ENCODE peak calls at places on chromosome 12, in eight cellular contexts. O is IMR-90; V is astrocyte; P is SK-N-MC; Y is neural progenitor cell; Q is CD8-positive, alpha-beta T cell; J is effector memory CD4-positive, alpha-beta T cell; E is lung. N is an unnamed sample.

GRCh38 chr12:30594509-30594908 is 101.2 kb downstream of the IPO8 start:
- DNase-seq in P (no peak), E (no peak), Y (no peak), O (no peak), Q (no peak), J (no peak), V (peak; percentile 46), N (no peak)

GRCh38 chr12:121218588-121219352 is 8.8 kb downstream of the P2RX4 start:
- DNase-seq in E (no peak), P (no peak), O (no peak), Y (no peak), Q (no peak), V (no peak), J (no peak), N (no peak)

GRCh38 chr12:116647802-116648201 is 88.6 kb downstream of the MAP1LC3B2 start:
- DNase-seq in P (no peak), O (no peak), Y (no peak), J (no peak), E (no peak), V (no peak), Q (no peak), N (no peak)

GRCh38 chr12:108839011-108839889 is 18.1 kb downstream of the SSH1 start:
- DNase-seq in J (no peak), Y (no peak), V (peak; percentile 82), O (peak; percentile 58), Q (no peak), E (no peak), P (no peak), N (peak; percentile 97)

GRCh38 chr12:68977335-68977734 is 44.4 kb upstream of the CPM start:
- DNase-seq in E (no peak), Q (no peak), Y (no peak), J (no peak), V (no peak), O (no peak), P (no peak), N (no peak)

GRCh38 chr12:126493366-126494108 is 1428.3 kb downstream of the AACS start:
- DNase-seq in Q (no peak), P (no peak), E (no peak), Y (no peak), V (peak; percentile 42), O (no peak), J (no peak), N (no peak)

GRCh38 chr12:75587340-75588106 is 76.1 kb upstream of the KRR1 start:
- DNase-seq in Q (no peak), J (no peak), O (peak; percentile 52), P (no peak), V (peak; percentile 31), E (no peak), Y (no peak), N (no peak)

GRCh38 chr12:101018540-101018939 is 191.5 kb downstream of the SLC5A8 start:
- DNase-seq in V (peak; percentile 99), J (no peak), E (no peak), Y (no peak), P (no peak), O (peak; percentile 91), Q (no peak), N (peak; percentile 59)

GRCh38 chr12:48021485-48022179 is 17.4 kb upstream of the COL2A1 start:
- DNase-seq in E (peak; percentile 53), P (no peak), Q (no peak), Y (peak; percentile 60), O (no peak), J (no peak), V (no peak), N (peak; percentile 86)

GRCh38 chr12:6539276-6540134 is 5.2 kb downstream of the GAPDH start:
- DNase-seq in Y (peak; percentile 41), J (no peak), O (peak; percentile 38), E (no peak), P (no peak), V (no peak), Q (no peak), N (no peak)

GRCh38 chr12:132476421-132476820 is 13.5 kb upstream of the FBRSL1 start:
- DNase-seq in Y (no peak), P (no peak), O (no peak), V (no peak), Q (no peak), J (no peak), E (no peak), N (no peak)
- H3K27ac ChIP-seq in Y (no peak overlapping the region), P (no peak overlapping the region), O (no peak overlapping the region), V (no peak overlapping the region), Q (no peak overlapping the region), J (no peak overlapping the region), E (no peak overlapping the region), N (no peak overlapping the region)

GRCh38 chr12:125492354-125493270 is 427.4 kb downstream of the AACS start:
- DNase-seq in J (no peak), Y (no peak), O (no peak), V (no peak), P (no peak), E (no peak), Q (no peak), N (no peak)
- H3K36me3 ChIP-seq in J (no peaks in the 10 kb centered on the region), Y (no peaks in the 10 kb centered on the region), O (no peaks in the 10 kb centered on the region), V (no peaks in the 10 kb centered on the region), P (peaks cover 23% of the 10 kb centered on the region), E (no peaks in the 10 kb centered on the region), Q (no peaks in the 10 kb centered on the region), N (no peaks in the 10 kb centered on the region)

DNA sequence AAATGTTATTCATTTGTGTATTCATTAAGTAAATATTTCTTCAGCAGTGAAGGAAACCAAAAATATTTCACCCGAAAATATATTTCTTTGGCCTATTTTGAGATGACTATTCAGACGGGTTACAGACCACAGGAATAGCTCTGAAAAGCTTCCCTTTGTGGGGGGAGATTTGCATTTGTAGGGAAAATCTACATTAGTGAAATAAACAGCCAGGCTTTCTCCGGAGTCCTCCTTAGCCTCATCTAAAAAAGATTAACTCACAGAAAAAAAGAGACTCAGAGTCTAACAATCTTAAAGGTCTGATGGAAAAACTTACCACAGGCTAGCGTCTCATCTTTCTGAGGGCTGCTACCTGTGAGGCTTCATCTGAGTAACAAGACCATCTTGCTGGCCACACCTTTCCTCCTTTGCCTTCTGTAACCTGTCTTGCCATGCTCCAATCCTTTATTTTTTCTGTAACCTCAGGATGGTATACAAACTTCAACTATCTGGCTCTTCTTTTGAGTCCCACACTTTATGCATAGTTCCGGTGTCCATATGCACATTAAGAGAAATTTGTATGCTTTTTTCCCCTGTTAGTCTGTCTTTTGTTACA is 100.7 kb downstream of the CNTN1 start:
- DNase-seq in P (no peak), Q (no peak), O (no peak), Y (no peak), J (no peak), E (no peak), V (no peak), N (no peak)
- H3K27ac ChIP-seq in P (no peak overlapping the region), Q (no peak overlapping the region), O (no peak overlapping the region), Y (no peak overlapping the region), J (no peak overlapping the region), E (no peak overlapping the region), V (no peak overlapping the region), N (no peak overlapping the region)

DNA sequence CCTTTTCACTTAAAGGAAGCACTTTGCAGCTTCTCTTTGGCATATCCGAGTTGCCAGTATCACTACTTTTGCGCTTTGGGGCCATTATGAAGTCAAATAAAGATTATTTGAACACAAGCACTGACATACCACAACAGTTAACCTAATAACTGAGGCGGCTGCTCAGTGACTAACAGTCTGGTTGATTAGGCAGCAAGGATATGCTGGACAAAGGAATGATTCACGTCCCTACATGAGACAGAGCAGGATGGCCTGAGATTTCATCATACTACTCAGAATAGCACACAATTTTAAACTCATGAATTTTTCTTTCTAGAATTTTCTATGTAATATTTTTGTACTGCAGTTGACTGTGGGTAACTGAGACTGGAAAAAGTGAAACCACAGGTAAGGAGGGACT is 56.9 kb upstream of the E2F7 start:
- DNase-seq in P (no peak), V (peak; percentile 98), E (no peak), O (peak; percentile 97), J (no peak), Y (no peak), Q (no peak), N (peak; percentile 79)
- H3K36me3 ChIP-seq in P (no peaks in the 10 kb centered on the region), V (no peaks in the 10 kb centered on the region), E (no peaks in the 10 kb centered on the region), O (no peaks in the 10 kb centered on the region), J (no peaks in the 10 kb centered on the region), Y (no peaks in the 10 kb centered on the region), Q (no peaks in the 10 kb centered on the region), N (no peaks in the 10 kb centered on the region)

DNA sequence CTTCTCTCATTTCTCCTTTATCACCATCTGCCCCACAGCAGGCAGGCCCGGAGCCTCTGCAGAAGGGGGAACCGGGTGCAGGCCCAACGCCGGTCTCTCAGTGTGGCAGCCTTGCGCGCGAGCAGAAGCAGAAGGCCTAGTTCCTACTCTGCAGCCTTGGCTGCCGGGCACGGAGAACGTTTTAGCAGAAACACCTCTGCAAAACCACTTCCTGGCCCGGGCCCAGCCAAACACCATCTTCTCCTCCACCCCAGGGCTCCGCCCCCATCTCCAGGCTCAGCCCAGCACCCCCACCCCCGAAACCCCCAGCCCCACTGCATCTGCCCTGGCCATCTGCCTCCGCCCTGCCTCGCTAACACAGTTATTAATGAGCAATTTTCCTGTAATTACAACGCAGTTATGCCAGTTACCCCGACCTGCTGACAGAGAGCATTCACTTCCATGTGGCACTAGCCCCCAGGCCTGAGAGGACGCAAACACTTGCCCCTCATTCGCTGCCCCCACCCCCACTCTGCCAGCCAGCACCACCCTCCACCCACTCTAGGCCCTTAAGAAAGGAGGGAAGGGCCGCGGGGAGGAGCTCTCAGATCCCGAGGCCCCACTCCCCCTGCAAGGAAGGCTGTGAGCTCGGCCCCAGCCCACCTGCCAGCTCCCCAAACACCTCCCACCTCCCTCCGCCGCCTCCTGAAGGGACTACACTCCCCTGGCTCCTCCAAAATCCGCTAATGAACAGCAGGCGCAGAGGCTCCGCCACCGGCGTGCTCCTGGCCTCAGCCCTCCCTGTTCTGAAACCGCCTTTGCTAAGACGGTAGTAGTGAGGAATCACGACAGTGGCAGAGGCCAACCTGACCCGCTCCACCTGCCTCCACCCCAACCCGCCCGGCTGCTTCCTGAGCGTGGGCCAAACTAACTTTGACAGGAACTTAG is 44.7 kb upstream of the FBRSL1 start:
- DNase-seq in V (no peak), Q (peak; percentile 70), E (peak; percentile 43), J (peak; percentile 44), Y (peak; percentile 69), O (no peak), P (no peak), N (no peak)
- H3K27ac ChIP-seq in V (no peak overlapping the region), Q (peak overlapping the region; percentile 91), E (peak overlapping the region; percentile 50), J (peak overlapping the region; percentile 80), Y (peak overlapping the region; percentile 71), O (no peak overlapping the region), P (peak overlapping the region; percentile 81), N (no peak overlapping the region)

GRCh38 chr12:14756331-14757143 is 46.7 kb downstream of the WBP11 start:
- DNase-seq in Q (no peak), P (no peak), Y (peak; percentile 73), V (no peak), E (no peak), J (no peak), O (no peak), N (no peak)
- H3K36me3 ChIP-seq in Q (no peaks in the 10 kb centered on the region), P (no peaks in the 10 kb centered on the region), Y (no peaks in the 10 kb centered on the region), V (no peaks in the 10 kb centered on the region), E (no peaks in the 10 kb centered on the region), J (peaks cover 4% of the 10 kb centered on the region), O (no peaks in the 10 kb centered on the region), N (peaks cover under 1% of the 10 kb centered on the region)

DNA sequence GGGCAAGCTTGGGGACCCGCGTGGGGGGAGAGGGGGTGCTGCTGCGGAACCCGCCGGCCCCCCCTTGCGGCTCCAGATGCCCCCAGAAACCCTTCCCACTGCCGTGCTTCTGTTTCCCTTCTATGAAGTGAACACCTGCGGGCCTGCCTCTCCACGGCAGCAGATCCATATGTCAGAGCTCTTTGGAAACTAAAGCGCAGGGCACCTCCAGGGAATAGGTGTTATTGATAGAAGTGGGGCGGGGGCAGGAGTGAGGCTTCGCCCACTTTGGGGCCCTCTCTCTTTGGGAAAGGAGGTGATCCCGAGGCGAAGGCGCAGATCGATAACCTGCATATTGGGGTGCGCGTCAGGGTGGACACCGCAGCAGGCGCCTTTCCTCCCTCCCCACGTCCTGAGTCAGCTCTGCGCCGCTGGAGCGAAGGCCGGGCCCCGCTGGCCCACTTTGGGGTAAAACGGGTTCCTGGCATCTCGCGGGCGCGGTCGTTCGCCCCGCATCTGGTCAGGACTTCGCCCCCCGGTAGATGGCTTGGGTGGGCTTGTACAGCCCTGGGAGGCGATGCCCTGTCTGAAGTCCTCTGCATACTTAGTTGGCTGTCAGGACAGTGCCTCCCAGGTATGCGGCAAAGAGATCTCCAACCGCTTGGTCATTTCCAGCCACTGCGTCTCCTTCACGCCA is 524 bp downstream of the KMT5A start:
- DNase-seq in P (no peak), J (no peak), V (no peak), O (no peak), Y (peak; percentile 52), Q (no peak), E (no peak), N (peak; percentile 48)
- H3K27ac ChIP-seq in P (no peak overlapping the region), J (peak overlapping the region; percentile 51), V (peak overlapping the region; percentile 65), O (peak overlapping the region; percentile 79), Y (no peak overlapping the region), Q (peak overlapping the region; percentile 19), E (peak overlapping the region; percentile 83), N (peak overlapping the region; percentile 71)